ENCODE peak calls at places on chromosomes 6 and 20, in seven cellular contexts. P is left lung, E is heart left ventricle, V is fibroblast of lung, W is IMR-90, G is stomach, O is K562. L is an unnamed sample. For H3K4me1, the result is how much of the 10 kb centered on the place peaks cover.

GRCh38 chr6:45423111-45423900 is 45.6 kb upstream of the SUPT3H start:
- DNase-seq in O (no peak), G (peak), W (no peak), V (peak), E (peak), P (peak), L (peak)

GRCh38 chr6:82568290-82568993 is 204.8 kb downstream of the TPBG start:
- DNase-seq in E (no peak), P (no peak), W (no peak), O (no peak), G (no peak), V (no peak), L (no peak)

GRCh38 chr6:4256969-4257368 is 121.6 kb upstream of the ECI2 start:
- DNase-seq in O (peak), E (no peak), V (peak), W (peak), G (no peak), P (no peak), L (peak)

GRCh38 chr6:90080876-90081464 is 186.7 kb downstream of the GJA10 start:
- DNase-seq in W (no peak), G (no peak), E (no peak), O (no peak), P (no peak), V (no peak), L (no peak)

GRCh38 chr6:43277643-43278523 is 20.2 kb upstream of the SLC22A7 start:
- DNase-seq in O (no peak), P (no peak), W (peak), E (no peak), G (no peak), V (peak), L (peak)

GRCh38 chr6:150033197-150033771 is 8.0 kb upstream of the RAET1L start:
- DNase-seq in W (no peak), E (no peak), P (no peak), O (no peak), V (no peak), G (no peak), L (no peak)

GRCh38 chr20:59004493-59004762 is 2.6 kb downstream of the CTSZ start:
- DNase-seq in V (no peak), P (no peak), E (peak), O (no peak), W (no peak), G (peak), L (no peak)

GRCh38 chr6:160795716-160796115 is 93.7 kb downstream of the PLG start:
- DNase-seq in P (no peak), V (peak), E (no peak), O (no peak), W (no peak), G (no peak), L (no peak)

GRCh38 chr6:160421854-160422253 is 73.7 kb downstream of the SLC22A3 start:
- DNase-seq in G (no peak), O (no peak), P (no peak), V (peak), W (no peak), E (no peak), L (no peak)

GRCh38 chr20:17571153-17571527 is 1.3 kb downstream of the DSTN start:
- DNase-seq in G (no peak), V (peak), P (no peak), W (no peak), O (no peak), E (no peak), L (no peak)

GRCh38 chr20:10550204-10551118 is 115.4 kb downstream of the SLX4IP start:
- DNase-seq in P (no peak), O (no peak), V (no peak), E (no peak), W (no peak), G (no peak), L (no peak)

GRCh38 chr6:52013035-52013434 is 74.4 kb downstream of the PKHD1 start:
- DNase-seq in V (no peak), P (no peak), W (no peak), E (no peak), O (no peak), G (peak), L (no peak)

GRCh38 chr6:55917756-55918415 is 42.5 kb upstream of the BMP5 start:
- DNase-seq in P (no peak), W (peak), V (no peak), O (no peak), E (no peak), G (no peak), L (no peak)

GRCh38 chr6:150697515-150697914 is 97.8 kb downstream of the PLEKHG1 start:
- DNase-seq in O (no peak), G (no peak), W (no peak), E (no peak), V (no peak), P (no peak), L (no peak)

GRCh38 chr6:166419268-166419667 is 36.5 kb upstream of the MPC1 start:
- DNase-seq in V (peak), W (peak), O (no peak), G (no peak), P (no peak), E (no peak), L (no peak)

GRCh38 chr6:50718566-50718965 is 5.2 kb downstream of the TFAP2D start:
- DNase-seq in P (no peak), O (no peak), G (no peak), E (no peak), V (no peak), W (no peak), L (no peak)

GRCh38 chr6:138538390-138539031 is 39.2 kb upstream of the NHSL1 start:
- DNase-seq in G (no peak), W (peak), P (no peak), E (peak), V (peak), O (no peak), L (peak)

GRCh38 chr6:40106840-40107239 is 172.6 kb upstream of the MOCS1 start:
- DNase-seq in E (no peak), V (no peak), W (no peak), G (no peak), P (no peak), O (no peak), L (no peak)

DNA sequence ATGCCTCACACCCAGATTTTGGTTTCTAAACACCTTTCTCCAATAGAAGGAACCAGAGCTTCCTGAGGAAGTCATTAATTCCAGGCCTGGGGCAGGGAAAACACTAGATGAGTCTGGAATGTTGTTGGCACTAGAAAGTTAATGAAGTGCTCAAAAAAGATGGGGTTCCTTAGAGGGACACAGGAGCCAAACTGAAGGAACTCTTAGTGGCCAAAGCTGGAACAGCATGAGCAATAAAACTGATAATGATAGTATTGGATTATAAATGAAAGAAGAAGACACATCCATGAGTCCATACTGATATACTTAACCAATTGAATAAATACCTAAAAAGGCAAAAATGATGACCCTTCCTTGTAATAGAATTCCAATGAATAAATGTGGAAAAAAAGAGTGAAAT is 4.4 kb downstream of the IL20RA start:
- DNase-seq in E (no peak), G (no peak), O (no peak), W (no peak), P (no peak), V (no peak), L (no peak)
- H3K4me1 ChIP-seq in E (under half), G (under half), O (under half), W (under half), P (under half), V (under half), L (under half)

DNA sequence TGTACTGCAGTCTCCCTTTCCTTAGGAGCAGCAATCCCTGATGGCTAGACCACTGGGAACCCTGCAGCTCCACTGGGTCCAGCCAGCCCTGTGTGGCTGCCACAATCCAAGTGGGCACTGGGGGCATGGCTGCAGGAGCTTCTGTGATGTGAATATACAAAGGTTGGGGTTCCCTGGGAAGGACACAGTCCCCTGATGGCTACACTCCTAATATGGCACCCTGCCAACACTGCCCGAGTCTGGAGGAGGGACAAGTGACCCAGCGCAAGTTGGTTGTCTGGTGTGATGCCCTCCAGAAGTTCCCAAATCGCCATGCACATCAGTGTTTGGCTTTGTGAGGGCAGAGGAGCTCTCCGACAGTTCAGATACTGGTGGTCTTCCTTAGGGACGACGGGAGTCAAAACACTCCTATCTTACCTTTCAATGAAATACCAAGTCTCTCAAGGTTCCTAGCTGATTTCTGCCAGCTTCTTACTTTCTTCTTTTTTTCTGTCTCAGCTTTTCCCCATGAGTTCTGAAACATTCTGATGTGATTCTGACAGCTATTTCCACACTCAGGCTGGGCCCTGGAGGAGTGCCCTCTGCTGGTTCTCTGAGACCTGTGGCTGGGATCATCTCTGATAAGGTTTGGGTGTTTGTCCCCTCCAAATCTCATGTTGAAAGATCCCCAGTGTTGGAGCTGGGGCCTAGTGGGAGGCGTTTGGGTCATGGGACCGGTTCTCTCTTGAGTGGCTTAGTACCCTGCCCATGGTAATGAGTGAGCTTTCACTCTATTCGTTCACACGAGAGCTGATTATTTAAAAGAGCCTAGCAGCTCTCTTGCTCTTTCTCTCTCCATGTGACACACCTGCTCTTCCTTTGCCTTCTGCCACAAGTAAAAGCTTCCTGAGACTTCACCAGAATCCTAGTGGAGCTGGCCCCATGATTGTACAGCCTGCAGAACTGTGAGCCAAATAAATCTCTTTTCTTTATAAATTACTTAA is 15.5 kb upstream of the ZFP57 start:
- DNase-seq in E (no peak), W (no peak), G (no peak), V (no peak), P (no peak), O (no peak), L (peak)
- TF ChIP-seq CTCF in E (peak), W (peak), G (no peak), V (peak), P (no peak), O (peak), L (peak)

GRCh38 chr20:20859510-20859909 is 147.1 kb upstream of the RALGAPA2 start:
- DNase-seq in V (no peak), E (no peak), W (no peak), G (no peak), P (no peak), O (no peak), L (no peak)
- H3K4me1 ChIP-seq in V (under half), E (under half), W (under half), G (under half), P (under half), O (under half), L (under half)

GRCh38 chr20:37894454-37894853 is 8.5 kb upstream of the VSTM2L start:
- DNase-seq in V (no peak), E (no peak), W (no peak), P (no peak), O (no peak), G (no peak), L (no peak)

GRCh38 chr20:37898301-37899104 is 4.4 kb upstream of the VSTM2L start:
- DNase-seq in W (peak), P (no peak), E (no peak), G (no peak), V (peak), O (no peak), L (no peak)

GRCh38 chr20:37893566-37894241 is 9.2 kb upstream of the VSTM2L start:
- DNase-seq in P (no peak), V (no peak), O (no peak), W (no peak), G (no peak), E (no peak), L (no peak)

GRCh38 chr20:37899105-37900045 is 3.6 kb upstream of the VSTM2L start:
- DNase-seq in O (no peak), W (no peak), G (no peak), P (no peak), V (no peak), E (no peak), L (no peak)

DNA sequence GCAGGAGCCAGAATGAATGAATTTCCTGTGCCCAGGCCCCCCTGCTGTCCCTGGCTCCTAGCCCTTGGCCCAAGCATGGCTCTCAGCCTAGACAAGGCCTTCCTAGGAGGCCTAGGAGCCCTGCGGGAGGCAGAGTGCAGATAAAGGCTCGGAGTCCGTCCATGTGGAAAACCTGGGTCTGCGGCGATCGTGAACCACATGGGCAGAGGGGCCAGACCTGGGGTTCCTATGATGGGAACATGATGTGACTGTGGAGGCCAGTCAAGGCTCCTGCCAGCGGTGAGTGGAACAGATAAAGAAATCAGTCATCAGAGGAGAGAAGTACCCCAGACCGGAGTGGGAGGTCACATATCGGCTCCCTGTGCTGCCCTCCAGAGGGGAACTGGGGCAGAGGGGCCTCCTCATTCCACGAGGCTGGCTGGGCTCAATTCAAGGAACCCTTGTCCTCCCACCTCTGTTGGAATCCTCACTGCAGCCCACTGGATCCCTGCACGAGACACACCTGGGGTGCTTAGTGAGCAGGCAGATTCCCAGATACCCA is 5.8 kb upstream of the VSTM2L start:
- DNase-seq in W (no peak), E (no peak), O (no peak), P (no peak), G (no peak), V (no peak), L (peak)
- TF ChIP-seq CTCF in W (no peak), E (peak), O (peak), P (no peak), G (no peak), V (no peak), L (peak)

L was measured in cardiac muscle cell.